ENCODE peak calls at places on chromosomes 11 and 22, in nine cellular contexts. A is colonic mucosa; R is dorsolateral prefrontal cortex; F is CD8-positive, alpha-beta T cell; W is CD4-positive, CD25-positive, alpha-beta regulatory T cell; L is IMR-90; B is AG04449; V is iPS DF 6.9; Q is GM23338. N is an unnamed sample.

GRCh38 chr11:116420770-116421528 is 351.8 kb downstream of the BUD13 start:
- DNase-seq in B (no peak), L (no peak), V (no peak), F (no peak), Q (no peak), W (no peak), A (no peak), R (no peak), N (peak)

GRCh38 chr11:119254239-119254638 is 48.1 kb downstream of the CBL start:
- DNase-seq in V (no peak), B (no peak), R (no peak), F (no peak), L (no peak), A (no peak), Q (no peak), W (peak), N (no peak)

GRCh38 chr22:30045001-30045887 is 35.0 kb upstream of the HORMAD2 start:
- DNase-seq in B (no peak), F (no peak), R (no peak), A (no peak), V (no peak), L (no peak), W (no peak), Q (no peak), N (no peak)

GRCh38 chr11:69367211-69367964 is 73.4 kb downstream of the MYEOV start:
- DNase-seq in A (no peak), B (no peak), L (peak), V (no peak), Q (no peak), F (peak), R (no peak), W (no peak), N (no peak)

GRCh38 chr11:96079691-96080090 is 155.8 kb upstream of the MTMR2 start:
- DNase-seq in W (no peak), L (no peak), A (no peak), Q (no peak), R (no peak), V (no peak), F (no peak), B (no peak), N (no peak)

GRCh38 chr22:42365337-42365865 is 66.8 kb downstream of the NFAM1 start:
- DNase-seq in W (no peak), F (no peak), L (no peak), R (no peak), A (no peak), V (no peak), B (no peak), Q (peak), N (no peak)

GRCh38 chr11:78370406-78371172 is 47.0 kb downstream of the GAB2 start:
- DNase-seq in A (no peak), L (peak), Q (no peak), B (no peak), R (no peak), V (no peak), W (no peak), F (no peak), N (no peak)

GRCh38 chr11:65907878-65908277 is 7.7 kb upstream of the FOSL1 start:
- DNase-seq in L (no peak), V (no peak), Q (no peak), W (no peak), R (no peak), F (no peak), A (no peak), B (no peak), N (no peak)

GRCh38 chr11:117095301-117096139 is 2.7 kb downstream of the SIK3 start:
- DNase-seq in Q (no peak), B (no peak), W (no peak), L (peak), V (no peak), R (no peak), F (no peak), A (no peak), N (no peak)

GRCh38 chr11:64292458-64293254 is 1.6 kb downstream of the KCNK4 start:
- DNase-seq in V (no peak), A (no peak), F (no peak), Q (peak), L (no peak), B (no peak), R (no peak), W (no peak), N (no peak)

GRCh38 chr22:36377022-36377631 is 10.6 kb downstream of the MYH9 start:
- DNase-seq in A (no peak), V (no peak), L (no peak), R (no peak), F (no peak), B (no peak), Q (no peak), W (peak), N (no peak)
- H3K4me3 ChIP-seq in A (no peak), V (no peak), L (no peak), R (no peak), F (peak), B (no peak), Q (no peak), W (peak), N (no peak)

GRCh38 chr22:39244073-39244495 is 698 bp downstream of the PDGFB start:
- DNase-seq in B (no peak), F (peak), Q (no peak), V (no peak), R (no peak), A (no peak), W (no peak), L (no peak), N (no peak)
- H3K4me3 ChIP-seq in B (peak), F (peak), Q (peak), V (peak), R (peak), A (peak), W (no peak), L (peak), N (peak)

GRCh38 chr11:19598456-19598855 is 114.2 kb upstream of the NAV2 start:
- DNase-seq in R (no peak), W (no peak), V (no peak), A (no peak), Q (no peak), L (no peak), F (no peak), B (no peak), N (no peak)

GRCh38 chr11:19598876-19599275 is 113.8 kb upstream of the NAV2 start:
- DNase-seq in A (no peak), V (no peak), W (no peak), L (no peak), Q (no peak), F (no peak), R (no peak), B (no peak), N (no peak)

GRCh38 chr11:19597194-19597593 is 115.4 kb upstream of the NAV2 start:
- DNase-seq in W (no peak), B (peak), V (no peak), A (no peak), L (peak), Q (no peak), F (no peak), R (no peak), N (no peak)

GRCh38 chr11:19595840-19596751 is 116.5 kb upstream of the NAV2 start:
- DNase-seq in L (peak), W (no peak), R (no peak), A (peak), B (peak), V (no peak), Q (no peak), F (no peak), N (no peak)

GRCh38 chr11:19597876-19598275 is 114.8 kb upstream of the NAV2 start:
- DNase-seq in B (no peak), R (no peak), A (no peak), V (no peak), L (no peak), Q (no peak), W (no peak), F (no peak), N (no peak)
- H3K4me3 ChIP-seq in B (no peak), R (peak), A (no peak), V (no peak), L (no peak), Q (no peak), W (no peak), F (no peak), N (no peak)

GRCh38 chr11:92969293-92969633 is 188 bp upstream of the MTNR1B start:
- DNase-seq in F (no peak), V (no peak), W (no peak), R (no peak), B (no peak), A (no peak), Q (peak), L (no peak), N (no peak)
- H3K4me3 ChIP-seq in F (no peak), V (peak), W (no peak), R (peak), B (no peak), A (no peak), Q (peak), L (no peak), N (no peak)

DNA sequence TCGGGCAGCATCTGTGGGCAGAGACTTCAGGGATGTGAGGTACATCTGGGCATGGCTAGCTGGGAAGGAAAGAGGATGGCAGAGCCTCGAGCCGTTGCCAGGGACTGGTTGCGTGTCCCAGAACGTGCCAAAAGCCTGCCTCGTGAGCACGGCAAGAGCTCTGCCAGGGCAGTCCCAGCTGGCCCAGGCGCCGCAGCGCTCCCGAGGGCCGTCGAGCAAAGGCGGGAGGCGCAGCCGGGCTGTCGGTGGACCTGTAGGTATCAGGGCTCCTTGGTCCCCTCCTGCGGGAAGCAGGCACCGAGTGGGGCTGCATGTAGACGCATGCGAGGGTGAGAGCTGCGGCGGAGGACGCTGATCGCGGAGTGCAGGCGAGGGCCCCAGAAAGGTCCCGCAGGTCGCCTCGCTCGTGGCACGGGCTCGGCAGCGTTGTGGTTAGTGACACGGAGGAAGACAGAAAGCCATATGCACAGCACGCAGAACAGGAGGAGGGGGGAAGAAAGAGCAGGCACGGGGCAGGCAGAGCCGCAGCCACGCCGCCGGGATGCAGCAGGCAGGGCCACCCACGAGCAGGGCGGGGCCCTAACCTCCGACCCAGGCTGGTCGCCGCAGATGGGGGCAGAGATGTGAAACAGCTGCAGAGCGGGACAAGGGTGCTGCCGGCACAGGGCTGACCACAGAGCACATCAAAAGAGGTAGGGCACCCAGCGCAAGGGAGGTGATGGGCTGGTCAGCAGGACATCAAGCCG is 18.0 kb downstream of the LSP1 start:
- DNase-seq in B (no peak), A (no peak), Q (peak), L (no peak), R (no peak), V (no peak), W (no peak), F (peak), N (no peak)
- H3K4me3 ChIP-seq in B (no peak), A (peak), Q (no peak), L (no peak), R (no peak), V (no peak), W (no peak), F (peak), N (no peak)

GRCh38 chr11:75491465-75491864 is 34.3 kb downstream of the GDPD5 start:
- DNase-seq in R (no peak), L (no peak), Q (no peak), F (no peak), V (no peak), B (no peak), W (no peak), A (no peak), N (no peak)

GRCh38 chr11:75485742-75486141 is 40.0 kb downstream of the GDPD5 start:
- DNase-seq in V (no peak), Q (no peak), R (no peak), A (no peak), W (no peak), L (no peak), F (no peak), B (no peak), N (no peak)

GRCh38 chr11:75492181-75492820 is 33.4 kb downstream of the GDPD5 start:
- DNase-seq in Q (peak), L (peak), F (peak), R (no peak), W (peak), B (no peak), V (no peak), A (no peak), N (no peak)

GRCh38 chr11:75487366-75487765 is 38.4 kb downstream of the GDPD5 start:
- DNase-seq in W (no peak), A (no peak), Q (no peak), R (no peak), V (no peak), B (no peak), L (no peak), F (no peak), N (no peak)

DNA sequence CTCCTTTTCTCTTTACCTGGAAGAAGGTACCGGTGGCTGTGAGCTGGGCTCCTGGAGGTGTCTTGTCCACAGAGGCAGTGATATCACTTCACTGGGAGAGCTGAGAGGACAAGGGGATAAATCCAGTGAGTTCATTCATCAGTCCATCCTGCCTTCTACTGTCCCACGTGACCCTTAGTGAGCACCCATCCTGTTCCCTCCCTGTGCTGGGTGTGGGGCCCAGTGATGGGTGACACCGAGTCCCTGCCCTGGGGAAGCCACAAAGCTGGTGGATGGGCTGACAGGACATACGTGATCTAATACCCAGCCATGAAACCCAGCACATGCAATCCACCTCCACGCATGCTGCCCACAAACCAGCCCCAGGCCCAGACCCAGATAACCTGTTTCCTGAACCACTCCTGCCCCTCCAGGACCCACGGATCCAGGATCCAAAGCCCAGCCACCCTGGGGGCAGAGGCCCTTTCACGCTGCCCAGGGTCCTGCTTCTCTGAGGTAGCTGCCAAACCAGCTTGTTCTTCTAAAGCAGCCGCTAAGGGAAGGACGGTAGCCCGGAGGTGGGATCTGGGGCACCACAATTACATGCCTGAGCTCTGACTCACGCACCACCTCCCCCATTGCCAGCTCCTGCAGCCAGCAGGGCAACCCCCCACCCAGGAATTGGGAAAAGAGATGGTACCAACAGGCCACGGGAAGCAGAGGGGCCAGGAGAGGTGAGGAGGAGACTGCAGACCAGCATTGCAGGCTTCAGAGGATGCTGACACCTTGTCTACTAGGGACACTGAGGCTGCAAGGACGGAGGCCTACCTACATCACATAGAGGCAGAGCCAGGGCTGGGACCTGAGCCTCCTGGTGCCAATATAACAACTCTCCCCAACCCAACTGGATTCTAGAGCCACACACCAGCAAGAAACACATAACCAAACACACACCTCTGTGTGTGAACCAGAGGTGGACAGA is 35.2 kb downstream of the GDPD5 start:
- DNase-seq in L (peak), B (no peak), Q (peak), V (peak), A (no peak), F (no peak), R (no peak), W (no peak), N (no peak)
- H3K4me3 ChIP-seq in L (no peak), B (no peak), Q (no peak), V (no peak), A (no peak), F (no peak), R (no peak), W (no peak), N (no peak)

GRCh38 chr11:67642148-67642475 is 2.5 kb upstream of the TBX10 start:
- DNase-seq in A (peak), B (no peak), Q (no peak), V (no peak), R (no peak), W (no peak), L (no peak), F (no peak), N (no peak)

GRCh38 chr11:67644472-67645418 is 5.2 kb upstream of the TBX10 start:
- DNase-seq in V (no peak), B (no peak), L (no peak), W (no peak), F (no peak), Q (peak), R (no peak), A (no peak), N (no peak)

GRCh38 chr11:67642490-67643120 is 3.0 kb upstream of the TBX10 start:
- DNase-seq in A (peak), F (no peak), Q (no peak), L (no peak), B (no peak), W (no peak), R (no peak), V (no peak), N (no peak)

GRCh38 chr11:67645521-67646457 is 4.7 kb downstream of the ACY3 start:
- DNase-seq in W (no peak), A (no peak), R (no peak), B (no peak), Q (peak), V (no peak), F (no peak), L (no peak), N (no peak)

GRCh38 chr11:67644042-67644441 is 4.5 kb upstream of the TBX10 start:
- DNase-seq in F (no peak), R (no peak), Q (peak), V (no peak), A (no peak), W (peak), L (no peak), B (no peak), N (no peak)
- H3K4me3 ChIP-seq in F (no peak), R (no peak), Q (no peak), V (no peak), A (no peak), W (no peak), L (no peak), B (no peak), N (no peak)